ENCODE peak calls at places on chromosomes 7 and 10, in four cellular contexts. X is psoas muscle, F is endodermal cell, A is pancreas. E is an unnamed sample. For H3K9me3, the result is how much of the 10 kb centered on the place peaks cover.

GRCh38 chr7:142185069-142185468 is 72.8 kb downstream of the PRSS58 start:
- DNase-seq in X (no peak), F (no peak), A (no peak), E (no peak)

GRCh38 chr7:45181286-45181960 is 23.8 kb downstream of the RAMP3 start:
- DNase-seq in X (peak), F (peak), A (no peak), E (peak)

GRCh38 chr7:150940446-150941102 is 37.5 kb downstream of the KCNH2 start:
- DNase-seq in X (no peak), F (no peak), A (no peak), E (no peak)

GRCh38 chr7:90404777-90405176 is 1.5 kb downstream of the CLDN12 start:
- DNase-seq in X (no peak), F (no peak), A (no peak), E (no peak)

GRCh38 chr7:7881581-7881980 is 87.0 kb upstream of the GLCCI1 start:
- DNase-seq in X (no peak), F (no peak), A (no peak), E (no peak)

GRCh38 chr7:74542558-74543117 is 88.9 kb downstream of the GTF2IRD1 start:
- DNase-seq in X (peak), F (no peak), A (peak), E (no peak)

GRCh38 chr10:117112220-117112619 is 25.9 kb downstream of the VAX1 start:
- DNase-seq in X (no peak), F (peak), A (no peak), E (no peak)

GRCh38 chr10:61986788-61987187 is 85.3 kb downstream of the ARID5B start:
- DNase-seq in X (no peak), F (peak), A (no peak), E (no peak)

GRCh38 chr10:13416760-13417159 is 68.7 kb upstream of the SEPHS1 start:
- DNase-seq in X (no peak), F (no peak), A (no peak), E (no peak)

GRCh38 chr10:118590334-118590733 is 5.1 kb downstream of the PRLHR start:
- DNase-seq in X (no peak), F (no peak), A (peak), E (peak)

DNA sequence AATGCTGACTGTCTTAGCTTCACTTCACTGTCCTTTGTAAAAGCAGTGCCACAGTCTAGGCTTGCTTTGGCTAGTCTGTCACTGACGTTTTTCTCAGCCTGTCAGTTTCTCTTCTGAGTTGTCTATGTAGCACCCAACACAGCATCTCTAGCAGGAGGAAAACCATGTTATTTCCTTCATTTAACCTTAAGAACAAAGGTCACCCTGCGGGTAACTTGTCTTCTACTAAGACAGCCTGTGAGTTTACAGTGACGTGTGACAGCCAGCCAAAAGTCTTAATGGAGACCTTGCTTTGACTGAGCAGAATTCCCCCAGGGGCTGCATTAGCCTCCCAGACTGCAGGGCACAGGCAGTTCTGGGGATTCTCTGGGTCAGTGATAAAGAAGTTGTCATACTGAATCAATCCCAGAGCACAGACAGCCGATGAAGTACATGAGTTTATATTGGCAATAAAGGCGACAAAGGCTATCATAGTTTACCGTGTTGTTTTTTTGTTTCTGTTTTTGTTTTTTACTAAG is 296.0 kb upstream of the KIAA1217 start:
- DNase-seq in X (no peak), F (no peak), A (no peak), E (no peak)
- H3K4me3 ChIP-seq in X (no peak), F (no peak), A (no peak), E (no peak)

GRCh38 chr7:43668035-43668434 is 61.3 kb downstream of the COA1 start:
- DNase-seq in X (no peak), F (no peak), A (no peak), E (no peak)

GRCh38 chr7:43671520-43671919 is 57.8 kb downstream of the COA1 start:
- DNase-seq in X (no peak), F (no peak), A (no peak), E (no peak)

GRCh38 chr7:43669286-43670081 is 59.8 kb downstream of the COA1 start:
- DNase-seq in X (no peak), F (peak), A (no peak), E (no peak)

GRCh38 chr7:43664681-43665080 is 64.6 kb downstream of the COA1 start:
- DNase-seq in X (no peak), F (no peak), A (no peak), E (no peak)

DNA sequence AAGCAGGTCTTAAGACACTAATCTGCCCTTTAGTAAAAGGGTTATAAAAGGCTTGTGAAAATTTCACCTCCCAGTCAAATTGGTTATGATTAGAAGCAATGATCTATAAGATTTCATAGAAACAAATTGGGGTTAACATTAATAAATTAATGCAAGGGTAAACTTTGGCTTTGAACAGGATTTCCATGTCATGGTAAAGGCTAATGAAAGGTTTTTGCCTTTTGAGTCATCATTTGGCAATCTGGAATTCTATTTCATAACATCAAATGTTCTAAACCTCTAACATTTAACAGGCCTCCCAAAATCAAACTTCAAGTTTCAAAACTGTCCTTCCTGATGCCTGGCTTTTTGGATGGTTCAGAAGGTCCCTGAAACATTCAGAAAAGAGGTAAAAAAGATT is 62.4 kb downstream of the COA1 start:
- DNase-seq in X (no peak), F (no peak), A (no peak), E (no peak)
- H3K9me3 ChIP-seq in X (under half), F (under half), A (under half), E (under half)

GRCh38 chr10:60942134-60942533 is 1.9 kb downstream of the RHOBTB1 start:
- DNase-seq in X (no peak), F (no peak), A (no peak), E (no peak)
- H3K4me3 ChIP-seq in X (peak), F (no peak), A (no peak), E (peak)

GRCh38 chr7:149524399-149524798 is 26.8 kb upstream of the ZNF746 start:
- DNase-seq in X (no peak), F (no peak), A (no peak), E (no peak)

GRCh38 chr7:149525280-149525679 is 27.7 kb upstream of the ZNF746 start:
- DNase-seq in X (no peak), F (no peak), A (no peak), E (no peak)

GRCh38 chr7:149532654-149533053 is 35.0 kb upstream of the ZNF746 start:
- DNase-seq in X (no peak), F (no peak), A (no peak), E (no peak)

GRCh38 chr7:149529136-149529718 is 31.6 kb upstream of the ZNF746 start:
- DNase-seq in X (no peak), F (no peak), A (no peak), E (no peak)

GRCh38 chr7:149527414-149527813 is 29.8 kb upstream of the ZNF746 start:
- DNase-seq in X (no peak), F (no peak), A (no peak), E (no peak)
- H3K9me3 ChIP-seq in X (under half), F (half or more), A (under half), E (half or more)

DNA sequence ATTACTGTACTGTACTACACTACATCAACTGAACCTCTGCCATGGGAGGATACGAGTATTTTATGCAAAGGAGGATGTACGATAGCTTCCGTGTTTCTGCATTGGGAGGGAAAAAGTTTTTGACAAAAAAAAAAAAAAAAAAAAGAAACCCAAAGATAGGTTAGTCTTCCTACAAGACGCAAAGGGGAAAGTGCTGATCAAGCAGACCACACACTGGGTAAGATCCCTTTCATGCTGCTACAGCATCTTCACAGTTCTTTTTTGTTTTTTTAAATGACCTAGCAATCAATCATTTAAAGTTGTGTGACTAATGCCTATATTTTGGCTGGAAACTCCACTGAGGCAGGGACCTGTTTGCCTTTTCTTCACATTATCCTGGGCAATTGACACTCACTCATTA is 87.9 kb downstream of the RAPGEF5 start:
- DNase-seq in X (no peak), F (peak), A (no peak), E (no peak)
- H3K4me3 ChIP-seq in X (no peak), F (no peak), A (no peak), E (no peak)

GRCh38 chr7:131338990-131339389 is 11.3 kb downstream of the MKLN1 start:
- DNase-seq in X (no peak), F (no peak), A (no peak), E (no peak)
- H3K9me3 ChIP-seq in X (under half), F (under half), A (under half), E (under half)

E was measured in lower lobe of right lung.